ENCODE peak calls at places on chromosomes 1 and 21, in seven cellular contexts. M, X, A, N, R, C and P are unnamed samples.

GRCh38 chr21:39281207-39281606 is 32.2 kb downstream of the BRWD1 start:
- DNase-seq in M (no peak), X (no peak), A (no peak), N (no peak), R (no peak), C (no peak), P (no peak)

GRCh38 chr1:3105167-3105863 is 36.3 kb downstream of the PRDM16 start:
- DNase-seq in M (no peak), X (no peak), A (peak; percentile 68), N (no peak), R (peak; percentile 17), C (no peak), P (no peak)

GRCh38 chr1:78291443-78291842 is 199.3 kb upstream of the PTGFR start:
- DNase-seq in M (no peak), X (no peak), A (no peak), N (no peak), R (peak; percentile 34), C (no peak), P (no peak)

GRCh38 chr1:240173836-240174235 is 82.2 kb downstream of the FMN2 start:
- DNase-seq in M (no peak), X (no peak), A (no peak), N (no peak), R (peak; percentile 51), C (no peak), P (no peak)

GRCh38 chr21:45421846-45422775 is 17.1 kb downstream of the COL18A1 start:
- DNase-seq in M (no peak), X (no peak), A (no peak), N (peak; percentile 68), R (no peak), C (no peak), P (no peak)

GRCh38 chr1:154191990-154192450 is at the start of gene TPM3:
- DNase-seq in M (no peak), X (no peak), A (no peak), N (peak; percentile 24), R (no peak), C (no peak), P (no peak)

GRCh38 chr1:47764461-47765046 is 232.6 kb downstream of the TRABD2B start:
- DNase-seq in M (no peak), X (no peak), A (no peak), N (peak; percentile 59), R (no peak), C (peak; percentile 9), P (no peak)

GRCh38 chr1:206680279-206680678 is 4.4 kb upstream of the MAPKAPK2 start:
- DNase-seq in M (no peak), X (no peak), A (no peak), N (no peak), R (no peak), C (no peak), P (no peak)

GRCh38 chr1:151327903-151328674 is 873 bp upstream of the PI4KB start:
- DNase-seq in M (no peak), X (peak; percentile 36), A (no peak), N (peak; percentile 80), R (peak; percentile 58), C (no peak), P (no peak)

GRCh38 chr1:158334601-158335292 is 3.4 kb upstream of the CD1B start:
- DNase-seq in M (no peak), X (no peak), A (no peak), N (no peak), R (no peak), C (no peak), P (no peak)

GRCh38 chr1:183310753-183311465 is 107.3 kb downstream of the NMNAT2 start:
- DNase-seq in M (no peak), X (no peak), A (peak; percentile 49), N (peak; percentile 83), R (peak; percentile 32), C (no peak), P (no peak)

GRCh38 chr1:20061866-20062265 is 8.1 kb upstream of the PLA2G5 start:
- DNase-seq in M (no peak), X (no peak), A (no peak), N (no peak), R (peak; percentile 35), C (no peak), P (no peak)

GRCh38 chr1:80929868-80930508 is 870.7 kb upstream of the ADGRL2 start:
- DNase-seq in M (no peak), X (no peak), A (no peak), N (no peak), R (no peak), C (no peak), P (no peak)

GRCh38 chr1:51623450-51623849 is 6.6 kb downstream of the OSBPL9 start:
- DNase-seq in M (no peak), X (no peak), A (no peak), N (no peak), R (no peak), C (no peak), P (no peak)

GRCh38 chr1:231032963-231033362 is 7.1 kb downstream of the FAM89A start:
- DNase-seq in M (no peak), X (no peak), A (no peak), N (no peak), R (no peak), C (no peak), P (no peak)

GRCh38 chr21:42414928-42415769 is 11.4 kb downstream of the UBASH3A start:
- DNase-seq in M (peak; percentile 89), X (no peak), A (peak; percentile 74), N (no peak), R (peak; percentile 60), C (no peak), P (no peak)

GRCh38 chr1:9449976-9450696 is 89.1 kb upstream of the SLC25A33 start:
- DNase-seq in M (no peak), X (no peak), A (no peak), N (no peak), R (no peak), C (no peak), P (no peak)

GRCh38 chr1:232477728-232478127 is 152.2 kb downstream of the SIPA1L2 start:
- DNase-seq in M (no peak), X (no peak), A (peak; percentile 98), N (no peak), R (peak; percentile 95), C (peak; percentile 58), P (no peak)

GRCh38 chr1:241542199-241542907 is 10.2 kb downstream of the KMO start:
- DNase-seq in M (no peak), X (no peak), A (no peak), N (no peak), R (no peak), C (no peak), P (no peak)

GRCh38 chr1:41038110-41038509 is 16.6 kb upstream of the SLFNL1 start:
- DNase-seq in M (no peak), X (no peak), A (no peak), N (no peak), R (no peak), C (no peak), P (no peak)

DNA sequence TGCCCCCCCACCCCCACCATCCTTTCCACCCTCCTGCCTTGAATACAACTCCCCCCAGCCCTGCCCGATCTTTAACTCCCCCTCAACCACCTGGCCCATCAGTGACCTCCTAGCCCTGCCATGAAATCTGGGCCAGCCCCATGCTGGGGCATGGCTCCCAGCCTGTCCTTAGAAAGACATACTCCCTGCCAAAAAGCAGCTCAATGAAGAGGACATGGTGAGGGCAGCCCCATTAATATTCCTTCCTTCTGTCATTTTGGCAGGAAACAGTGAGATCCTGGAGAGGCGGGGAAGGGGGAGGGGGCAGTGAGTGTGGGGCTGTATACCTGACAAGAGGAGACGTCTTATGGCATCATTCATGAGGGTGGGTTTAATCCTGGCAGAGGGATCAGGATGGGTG is 66.8 kb upstream of the DISP3 start:
- DNase-seq in M (no peak), X (no peak), A (no peak), N (no peak), R (no peak), C (no peak), P (no peak)
- H3K27ac ChIP-seq in M (no peak overlapping the region), X (no peak overlapping the region), A (no peak overlapping the region), N (no peak overlapping the region), R (no peak overlapping the region), C (no peak overlapping the region), P (no peak overlapping the region)

DNA sequence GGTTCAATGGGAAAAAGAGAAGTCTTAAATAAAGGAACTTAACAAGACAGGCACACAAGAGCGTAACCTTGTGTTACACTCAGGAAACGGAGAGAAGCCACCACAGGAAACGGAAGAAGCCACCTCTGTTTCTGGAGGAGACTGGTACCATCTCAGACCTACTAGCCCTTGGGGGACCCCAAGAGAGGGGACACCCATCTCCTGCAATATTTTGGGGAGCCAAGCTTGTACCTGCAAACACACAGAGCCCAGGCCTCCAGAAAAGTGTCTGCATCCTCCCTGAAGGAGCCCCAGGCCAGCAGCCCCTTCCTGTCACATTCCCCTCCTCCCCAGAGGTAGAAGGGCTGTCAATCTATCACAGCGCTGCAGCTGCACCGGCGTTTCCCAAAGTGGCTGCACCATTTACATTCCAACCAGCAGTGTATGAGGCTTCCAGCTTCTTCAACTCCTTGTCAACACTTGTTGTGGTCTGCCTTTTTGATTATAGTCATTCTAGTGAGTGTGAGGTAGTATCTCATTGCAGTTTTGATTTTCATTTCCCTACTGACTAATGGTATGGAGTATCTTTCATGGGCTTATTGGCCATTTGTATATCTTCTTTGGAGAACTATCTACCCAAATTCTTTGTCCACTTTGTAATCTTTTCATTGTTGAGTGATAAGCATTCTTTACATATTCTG is 23.0 kb upstream of the PADI1 start:
- DNase-seq in M (no peak), X (no peak), A (no peak), N (no peak), R (no peak), C (no peak), P (no peak)
- H3K4me3 ChIP-seq in M (peak overlapping the region; percentile 9), X (no peak overlapping the region), A (no peak overlapping the region), N (no peak overlapping the region), R (no peak overlapping the region), C (no peak overlapping the region), P (no peak overlapping the region)

GRCh38 chr1:94022471-94023189 is 98.3 kb downstream of the ABCA4 start:
- DNase-seq in M (no peak), X (no peak), A (peak; percentile 98), N (no peak), R (peak; percentile 98), C (peak; percentile 71), P (no peak)

GRCh38 chr1:94019327-94019726 is 101.6 kb downstream of the ABCA4 start:
- DNase-seq in M (no peak), X (no peak), A (no peak), N (no peak), R (no peak), C (no peak), P (no peak)

GRCh38 chr1:94024109-94024792 is 96.7 kb downstream of the ABCA4 start:
- DNase-seq in M (no peak), X (no peak), A (no peak), N (no peak), R (no peak), C (no peak), P (no peak)

GRCh38 chr1:94017155-94017829 is 103.7 kb downstream of the ABCA4 start:
- DNase-seq in M (no peak), X (no peak), A (no peak), N (no peak), R (peak; percentile 35), C (no peak), P (no peak)

GRCh38 chr1:94020764-94021579 is 100.0 kb downstream of the ABCA4 start:
- DNase-seq in M (no peak), X (no peak), A (peak; percentile 100), N (no peak), R (peak; percentile 87), C (no peak), P (no peak)
- H3K27ac ChIP-seq in M (no peak overlapping the region), X (no peak overlapping the region), A (peak overlapping the region; percentile 71), N (no peak overlapping the region), R (peak overlapping the region; percentile 72), C (no peak overlapping the region), P (no peak overlapping the region)

GRCh38 chr1:171807547-171807946 is 26.1 kb downstream of the METTL13 start:
- DNase-seq in M (no peak), X (no peak), A (no peak), N (no peak), R (no peak), C (no peak), P (no peak)
- H3K4me3 ChIP-seq in M (no peak overlapping the region), X (no peak overlapping the region), A (no peak overlapping the region), N (no peak overlapping the region), R (no peak overlapping the region), C (no peak overlapping the region), P (no peak overlapping the region)